ENCODE peak calls at places on chromosomes 5 and 9, in nine cellular contexts. One of them, this sample, is unnamed.

GRCh38 chr5:39800202-39800601 is 375.4 kb upstream of the DAB2 start:
- DNase-seq in A673: no peak
- DNase-seq in AG09309: no peak
- DNase-seq in choroid plexus epithelial cell: no peak
- DNase-seq in fibroblast of pulmonary artery: no peak
- DNase-seq in IMR-90: no peak
- DNase-seq in AG04449: no peak
- DNase-seq in mammary epithelial cell: no peak
- DNase-seq in fibroblast of the aortic adventitia: no peak
- DNase-seq in this sample: no peak

GRCh38 chr9:19028835-19029451 is 4.1 kb downstream of the SAXO1 start:
- DNase-seq in IMR-90: peak
- DNase-seq in fibroblast of pulmonary artery: peak
- DNase-seq in AG04449: peak
- DNase-seq in A673: peak
- DNase-seq in fibroblast of the aortic adventitia: peak
- DNase-seq in choroid plexus epithelial cell: peak
- DNase-seq in mammary epithelial cell: peak
- DNase-seq in AG09309: no peak
- DNase-seq in this sample: peak

GRCh38 chr5:9545959-9546851 is at the start of gene SEMA5A:
- DNase-seq in fibroblast of pulmonary artery: peak
- DNase-seq in choroid plexus epithelial cell: peak
- DNase-seq in A673: peak
- DNase-seq in AG04449: no peak
- DNase-seq in AG09309: no peak
- DNase-seq in fibroblast of the aortic adventitia: peak
- DNase-seq in mammary epithelial cell: peak
- DNase-seq in IMR-90: peak
- DNase-seq in this sample: peak

GRCh38 chr5:135140805-135141204 is 106.8 kb upstream of the PITX1 start:
- DNase-seq in fibroblast of the aortic adventitia: peak
- DNase-seq in choroid plexus epithelial cell: no peak
- DNase-seq in fibroblast of pulmonary artery: no peak
- DNase-seq in A673: no peak
- DNase-seq in AG04449: peak
- DNase-seq in IMR-90: peak
- DNase-seq in AG09309: peak
- DNase-seq in mammary epithelial cell: peak
- DNase-seq in this sample: peak

GRCh38 chr9:99185904-99186303 is 35.8 kb downstream of the ALG2 start:
- DNase-seq in IMR-90: no peak
- DNase-seq in mammary epithelial cell: no peak
- DNase-seq in fibroblast of the aortic adventitia: no peak
- DNase-seq in fibroblast of pulmonary artery: no peak
- DNase-seq in choroid plexus epithelial cell: no peak
- DNase-seq in A673: no peak
- DNase-seq in AG09309: no peak
- DNase-seq in AG04449: no peak
- DNase-seq in this sample: no peak

GRCh38 chr9:7710686-7711085 is 88.9 kb downstream of the DMAC1 start:
- DNase-seq in fibroblast of the aortic adventitia: no peak
- DNase-seq in mammary epithelial cell: no peak
- DNase-seq in A673: no peak
- DNase-seq in choroid plexus epithelial cell: no peak
- DNase-seq in IMR-90: no peak
- DNase-seq in AG04449: no peak
- DNase-seq in fibroblast of pulmonary artery: no peak
- DNase-seq in AG09309: no peak
- DNase-seq in this sample: no peak

GRCh38 chr9:79616013-79616412 is 44.2 kb downstream of the TLE4 start:
- DNase-seq in IMR-90: peak
- DNase-seq in AG09309: no peak
- DNase-seq in fibroblast of the aortic adventitia: no peak
- DNase-seq in fibroblast of pulmonary artery: no peak
- DNase-seq in choroid plexus epithelial cell: no peak
- DNase-seq in AG04449: no peak
- DNase-seq in A673: no peak
- DNase-seq in mammary epithelial cell: no peak
- DNase-seq in this sample: peak

GRCh38 chr9:120326076-120326693 is 253.8 kb downstream of the CDK5RAP2 start:
- DNase-seq in mammary epithelial cell: peak
- DNase-seq in fibroblast of the aortic adventitia: no peak
- DNase-seq in AG09309: no peak
- DNase-seq in A673: no peak
- DNase-seq in choroid plexus epithelial cell: no peak
- DNase-seq in AG04449: no peak
- DNase-seq in fibroblast of pulmonary artery: no peak
- DNase-seq in IMR-90: no peak
- DNase-seq in this sample: no peak

GRCh38 chr5:142012186-142012785 is 541 bp downstream of the GNPDA1 start:
- DNase-seq in AG09309: no peak
- DNase-seq in AG04449: no peak
- DNase-seq in IMR-90: no peak
- DNase-seq in choroid plexus epithelial cell: peak
- DNase-seq in mammary epithelial cell: peak
- DNase-seq in fibroblast of pulmonary artery: peak
- DNase-seq in fibroblast of the aortic adventitia: peak
- DNase-seq in A673: peak
- DNase-seq in this sample: peak

GRCh38 chr9:17398351-17398750 is 180.5 kb upstream of the SH3GL2 start:
- DNase-seq in A673: no peak
- DNase-seq in mammary epithelial cell: no peak
- DNase-seq in AG09309: no peak
- DNase-seq in IMR-90: peak
- DNase-seq in fibroblast of the aortic adventitia: peak
- DNase-seq in AG04449: no peak
- DNase-seq in choroid plexus epithelial cell: peak
- DNase-seq in fibroblast of pulmonary artery: peak
- DNase-seq in this sample: peak

GRCh38 chr9:87343816-87344438 is 153.7 kb upstream of the DAPK1 start:
- DNase-seq in A673: no peak
- DNase-seq in fibroblast of the aortic adventitia: peak
- DNase-seq in choroid plexus epithelial cell: peak
- DNase-seq in IMR-90: no peak
- DNase-seq in AG09309: no peak
- DNase-seq in mammary epithelial cell: peak
- DNase-seq in fibroblast of pulmonary artery: no peak
- DNase-seq in AG04449: no peak
- DNase-seq in this sample: peak

DNA sequence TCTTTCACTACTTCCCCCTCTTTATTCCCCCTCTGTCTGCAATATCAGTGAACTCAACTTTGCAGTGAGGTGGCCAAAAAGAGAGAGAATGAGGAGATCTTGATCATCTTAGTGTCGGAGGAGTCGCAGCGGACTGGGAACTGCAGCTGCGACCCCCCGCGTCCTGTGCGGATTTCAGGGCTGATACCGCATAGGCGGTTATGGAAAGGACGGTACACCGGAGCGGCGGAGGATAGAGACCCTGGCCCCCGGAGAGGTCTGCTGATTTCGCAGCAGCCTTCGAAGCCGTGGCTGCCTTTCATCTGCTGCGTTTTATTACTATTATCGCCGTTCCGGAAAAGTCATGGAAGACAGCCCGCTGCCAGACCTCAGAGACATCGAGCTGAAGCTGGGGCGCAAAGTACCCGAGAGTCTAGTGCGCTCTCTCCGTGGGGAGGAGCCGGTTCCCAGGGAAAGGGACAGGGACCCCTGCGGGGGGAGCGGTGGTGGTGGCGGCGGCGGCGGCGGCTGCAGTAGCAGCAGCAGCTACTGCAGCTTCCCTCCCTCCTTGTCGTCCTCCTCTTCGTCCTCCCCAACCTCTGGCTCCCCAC is 648 bp downstream of the LURAP1L start:
- DNase-seq in fibroblast of the aortic adventitia: no peak
- DNase-seq in AG04449: no peak
- DNase-seq in IMR-90: no peak
- DNase-seq in mammary epithelial cell: no peak
- DNase-seq in fibroblast of pulmonary artery: no peak
- DNase-seq in A673: peak
- DNase-seq in choroid plexus epithelial cell: no peak
- DNase-seq in AG09309: no peak
- DNase-seq in this sample: no peak
- H3K4me3 ChIP-seq in fibroblast of the aortic adventitia: peak
- H3K4me3 ChIP-seq in AG04449: peak
- H3K4me3 ChIP-seq in IMR-90: peak
- H3K4me3 ChIP-seq in mammary epithelial cell: peak
- H3K4me3 ChIP-seq in fibroblast of pulmonary artery: peak
- H3K4me3 ChIP-seq in A673: peak
- H3K4me3 ChIP-seq in choroid plexus epithelial cell: peak
- H3K4me3 ChIP-seq in AG09309: peak
- H3K4me3 ChIP-seq in this sample: peak

GRCh38 chr9:109440117-109440515 is 58.0 kb downstream of the PTPN3 start:
- DNase-seq in fibroblast of the aortic adventitia: no peak
- DNase-seq in AG09309: no peak
- DNase-seq in fibroblast of pulmonary artery: no peak
- DNase-seq in mammary epithelial cell: no peak
- DNase-seq in AG04449: no peak
- DNase-seq in IMR-90: no peak
- DNase-seq in A673: no peak
- DNase-seq in choroid plexus epithelial cell: no peak
- DNase-seq in this sample: no peak

GRCh38 chr9:109442716-109443115 is 55.4 kb downstream of the PTPN3 start:
- DNase-seq in fibroblast of pulmonary artery: no peak
- DNase-seq in mammary epithelial cell: peak
- DNase-seq in AG09309: no peak
- DNase-seq in IMR-90: no peak
- DNase-seq in A673: no peak
- DNase-seq in choroid plexus epithelial cell: no peak
- DNase-seq in fibroblast of the aortic adventitia: no peak
- DNase-seq in AG04449: no peak
- DNase-seq in this sample: no peak

GRCh38 chr9:109440797-109441287 is 57.3 kb downstream of the PTPN3 start:
- DNase-seq in AG09309: peak
- DNase-seq in choroid plexus epithelial cell: peak
- DNase-seq in IMR-90: peak
- DNase-seq in A673: peak
- DNase-seq in fibroblast of the aortic adventitia: peak
- DNase-seq in mammary epithelial cell: peak
- DNase-seq in AG04449: peak
- DNase-seq in fibroblast of pulmonary artery: peak
- DNase-seq in this sample: peak

GRCh38 chr9:109439378-109440116 is 58.6 kb downstream of the PTPN3 start:
- DNase-seq in A673: no peak
- DNase-seq in AG04449: no peak
- DNase-seq in choroid plexus epithelial cell: no peak
- DNase-seq in fibroblast of pulmonary artery: no peak
- DNase-seq in AG09309: no peak
- DNase-seq in IMR-90: no peak
- DNase-seq in mammary epithelial cell: no peak
- DNase-seq in fibroblast of the aortic adventitia: no peak
- DNase-seq in this sample: no peak

DNA sequence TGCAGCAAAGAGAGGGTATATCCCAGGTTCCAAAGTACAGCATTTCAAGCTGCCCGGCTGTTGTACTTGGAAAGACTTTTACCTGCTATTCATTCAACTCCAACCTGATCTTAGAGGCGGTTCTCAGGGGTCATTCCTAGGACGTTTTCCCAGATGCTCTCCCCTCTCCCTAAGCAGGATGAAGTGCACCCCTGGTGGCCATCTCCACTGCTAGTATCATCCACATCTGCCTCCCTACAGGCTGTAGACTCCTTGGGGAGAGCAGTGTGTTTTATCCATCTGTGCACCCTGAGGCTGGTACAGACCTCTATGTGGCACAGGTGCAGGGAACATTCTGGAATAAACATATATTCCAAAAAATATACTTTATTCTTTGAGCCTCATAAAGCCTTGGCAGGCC is 56.8 kb downstream of the PTPN3 start:
- DNase-seq in AG09309: no peak
- DNase-seq in fibroblast of the aortic adventitia: no peak
- DNase-seq in IMR-90: no peak
- DNase-seq in choroid plexus epithelial cell: no peak
- DNase-seq in fibroblast of pulmonary artery: peak
- DNase-seq in AG04449: no peak
- DNase-seq in A673: peak
- DNase-seq in mammary epithelial cell: no peak
- DNase-seq in this sample: no peak
- TF ChIP-seq CTCF in AG09309: peak
- TF ChIP-seq CTCF in fibroblast of the aortic adventitia: peak
- TF ChIP-seq CTCF in IMR-90: no peak
- TF ChIP-seq CTCF in choroid plexus epithelial cell: peak
- TF ChIP-seq CTCF in fibroblast of pulmonary artery: peak
- TF ChIP-seq CTCF in AG04449: no peak
- TF ChIP-seq CTCF in A673: no peak
- TF ChIP-seq CTCF in mammary epithelial cell: peak
- TF ChIP-seq CTCF in this sample: peak

GRCh38 chr5:181042722-181043121 is 2.7 kb downstream of the BTNL9 start:
- DNase-seq in fibroblast of the aortic adventitia: no peak
- DNase-seq in choroid plexus epithelial cell: no peak
- DNase-seq in mammary epithelial cell: no peak
- DNase-seq in IMR-90: no peak
- DNase-seq in A673: no peak
- DNase-seq in fibroblast of pulmonary artery: no peak
- DNase-seq in AG04449: no peak
- DNase-seq in AG09309: no peak
- DNase-seq in this sample: no peak

GRCh38 chr5:181041043-181041442 is 977 bp downstream of the BTNL9 start:
- DNase-seq in AG04449: no peak
- DNase-seq in mammary epithelial cell: no peak
- DNase-seq in fibroblast of the aortic adventitia: no peak
- DNase-seq in A673: no peak
- DNase-seq in choroid plexus epithelial cell: no peak
- DNase-seq in fibroblast of pulmonary artery: no peak
- DNase-seq in AG09309: no peak
- DNase-seq in IMR-90: no peak
- DNase-seq in this sample: no peak

GRCh38 chr5:181043285-181044092 is 3.4 kb downstream of the BTNL9 start:
- DNase-seq in IMR-90: no peak
- DNase-seq in mammary epithelial cell: no peak
- DNase-seq in AG09309: no peak
- DNase-seq in choroid plexus epithelial cell: no peak
- DNase-seq in AG04449: no peak
- DNase-seq in fibroblast of the aortic adventitia: no peak
- DNase-seq in fibroblast of pulmonary artery: no peak
- DNase-seq in A673: no peak
- DNase-seq in this sample: no peak

GRCh38 chr5:181039961-181040915 is at the start of gene BTNL9:
- DNase-seq in IMR-90: no peak
- DNase-seq in mammary epithelial cell: no peak
- DNase-seq in fibroblast of the aortic adventitia: no peak
- DNase-seq in fibroblast of pulmonary artery: peak
- DNase-seq in AG09309: no peak
- DNase-seq in choroid plexus epithelial cell: no peak
- DNase-seq in A673: no peak
- DNase-seq in AG04449: no peak
- DNase-seq in this sample: no peak

GRCh38 chr5:181042036-181042435 is 2.0 kb downstream of the BTNL9 start:
- DNase-seq in fibroblast of the aortic adventitia: no peak
- DNase-seq in IMR-90: no peak
- DNase-seq in AG04449: no peak
- DNase-seq in AG09309: no peak
- DNase-seq in choroid plexus epithelial cell: no peak
- DNase-seq in fibroblast of pulmonary artery: no peak
- DNase-seq in A673: no peak
- DNase-seq in mammary epithelial cell: no peak
- DNase-seq in this sample: no peak
- H3K4me3 ChIP-seq in fibroblast of the aortic adventitia: no peak
- H3K4me3 ChIP-seq in IMR-90: no peak
- H3K4me3 ChIP-seq in AG04449: no peak
- H3K4me3 ChIP-seq in AG09309: no peak
- H3K4me3 ChIP-seq in choroid plexus epithelial cell: no peak
- H3K4me3 ChIP-seq in fibroblast of pulmonary artery: no peak
- H3K4me3 ChIP-seq in A673: no peak
- H3K4me3 ChIP-seq in mammary epithelial cell: no peak
- H3K4me3 ChIP-seq in this sample: no peak

GRCh38 chr9:127707766-127708165 is 978 bp downstream of the CFAP157 start:
- DNase-seq in AG04449: no peak
- DNase-seq in fibroblast of pulmonary artery: no peak
- DNase-seq in fibroblast of the aortic adventitia: no peak
- DNase-seq in IMR-90: no peak
- DNase-seq in A673: no peak
- DNase-seq in AG09309: no peak
- DNase-seq in choroid plexus epithelial cell: no peak
- DNase-seq in mammary epithelial cell: no peak
- DNase-seq in this sample: no peak
- TF ChIP-seq CTCF in AG04449: no peak
- TF ChIP-seq CTCF in fibroblast of pulmonary artery: no peak
- TF ChIP-seq CTCF in fibroblast of the aortic adventitia: no peak
- TF ChIP-seq CTCF in IMR-90: no peak
- TF ChIP-seq CTCF in A673: no peak
- TF ChIP-seq CTCF in AG09309: no peak
- TF ChIP-seq CTCF in choroid plexus epithelial cell: peak
- TF ChIP-seq CTCF in mammary epithelial cell: no peak
- TF ChIP-seq CTCF in this sample: no peak

This sample was measured in AG10803.